ENCODE peak calls at places on chromosomes 5 and 9, in nine cellular contexts. V is A172; A is SIG-M5; Y is ureter; K is spleen; W is HT1080; P is HT-29; T is CD8-positive, alpha-beta memory T cell; U is RKO. G is an unnamed sample.

GRCh38 chr9:114163517-114163924 is 8.2 kb downstream of the COL27A1 start:
- DNase-seq in V (peak), Y (no peak), T (no peak), A (no peak), U (no peak), K (no peak), W (no peak), P (peak), G (no peak)

GRCh38 chr5:135030691-135031145 is 3.3 kb downstream of the PITX1 start:
- DNase-seq in K (no peak), Y (no peak), T (no peak), V (no peak), U (no peak), W (no peak), A (no peak), P (no peak), G (no peak)

GRCh38 chr9:8030095-8030494 is 230.5 kb upstream of the DMAC1 start:
- DNase-seq in T (no peak), Y (no peak), W (peak), U (peak), V (peak), K (no peak), A (no peak), P (no peak), G (no peak)

GRCh38 chr5:1055896-1056610 is 47.5 kb downstream of the NKD2 start:
- DNase-seq in Y (no peak), P (no peak), W (no peak), T (no peak), K (no peak), A (no peak), U (no peak), V (no peak), G (no peak)

GRCh38 chr9:130110166-130110565 is 56.5 kb downstream of the GPR107 start:
- DNase-seq in Y (no peak), W (no peak), P (no peak), T (no peak), K (no peak), V (peak), U (no peak), A (no peak), G (no peak)

GRCh38 chr5:78211052-78211451 is 83.4 kb downstream of the AP3B1 start:
- DNase-seq in K (no peak), U (no peak), W (no peak), P (no peak), T (no peak), V (no peak), A (no peak), Y (no peak), G (no peak)

GRCh38 chr9:91033802-91034201 is 232.2 kb downstream of the SYK start:
- DNase-seq in Y (no peak), W (peak), T (peak), V (no peak), A (no peak), U (no peak), P (peak), K (peak), G (no peak)

GRCh38 chr5:154520861-154521453 is 42.9 kb upstream of the HAND1 start:
- DNase-seq in A (no peak), Y (no peak), V (peak), T (no peak), P (peak), U (peak), K (no peak), W (peak), G (no peak)

GRCh38 chr9:106883626-106884190 is 20.7 kb downstream of the ZNF462 start:
- DNase-seq in V (peak), T (no peak), W (peak), P (peak), Y (no peak), U (no peak), A (no peak), K (no peak), G (no peak)

GRCh38 chr9:32589083-32589713 is 16.2 kb upstream of the NDUFB6 start:
- DNase-seq in W (peak), P (peak), T (no peak), V (peak), U (peak), K (no peak), Y (no peak), A (no peak), G (no peak)

GRCh38 chr5:84058561-84058960 is 326.1 kb downstream of the EDIL3 start:
- DNase-seq in U (no peak), V (no peak), K (no peak), W (no peak), P (no peak), T (no peak), A (no peak), Y (no peak), G (no peak)

GRCh38 chr5:134110382-134110781 is 4.1 kb upstream of the TCF7 start:
- DNase-seq in Y (peak), A (no peak), T (no peak), V (no peak), W (no peak), P (no peak), K (no peak), U (no peak), G (no peak)

GRCh38 chr5:54718647-54719046 is 201.1 kb downstream of the SNX18 start:
- DNase-seq in T (no peak), A (no peak), K (no peak), Y (no peak), V (peak), P (no peak), U (no peak), W (peak), G (peak)

GRCh38 chr5:173697931-173698579 is 81.6 kb upstream of the BOD1 start:
- DNase-seq in U (no peak), V (no peak), K (no peak), Y (no peak), P (no peak), T (no peak), A (no peak), W (no peak), G (no peak)

GRCh38 chr9:131875828-131876485 is 136.1 kb upstream of the RAPGEF1 start:
- DNase-seq in U (peak), A (no peak), K (peak), T (no peak), V (peak), Y (no peak), P (no peak), W (peak), G (peak)

GRCh38 chr5:149853701-149854100 is 90.9 kb downstream of the PDE6A start:
- DNase-seq in W (no peak), V (no peak), T (no peak), Y (no peak), U (no peak), K (peak), A (no peak), P (no peak), G (no peak)

GRCh38 chr5:147234825-147235635 is at the start of gene STK32A:
- DNase-seq in Y (peak), A (no peak), K (no peak), P (no peak), V (peak), W (peak), U (no peak), T (no peak), G (peak)

GRCh38 chr5:903756-904096 is 11.0 kb downstream of the TRIP13 start:
- DNase-seq in K (no peak), T (no peak), U (no peak), A (no peak), Y (no peak), P (no peak), W (no peak), V (no peak), G (no peak)

GRCh38 chr5:88724201-88724600 is 158.8 kb downstream of the MEF2C start:
- DNase-seq in Y (no peak), K (no peak), W (peak), T (no peak), P (peak), V (peak), U (peak), A (no peak), G (no peak)

G was measured in posterior vena cava.